ENCODE peak calls at places on chromosomes 11 and 22, in ten cellular contexts. One of them, this sample, is unnamed.

GRCh38 chr11:114102993-114103896 is 43.7 kb downstream of the ZBTB16 start:
- DNase-seq in stimulated activated effector memory CD8-positive, alpha-beta T cell treated with anti-CD3 and anti-CD28 coated beads, Interleukin-12 subunit alpha, Interleukin-12 subunit beta, amount 100 ng/mL, for 72 hours: no peak
- DNase-seq in NCI-H1930: no peak
- DNase-seq in GM19239: no peak
- DNase-seq in left ventricle myocardium inferior: no peak
- DNase-seq in stromal cell of bone marrow: no peak
- DNase-seq in neural crest cell: no peak
- DNase-seq in A549: no peak
- DNase-seq in GM20000: no peak
- DNase-seq in sciatic nerve: no peak
- DNase-seq in this sample: no peak

GRCh38 chr11:68528630-68529029 is 68.1 kb downstream of the PPP6R3 start:
- DNase-seq in stimulated activated effector memory CD8-positive, alpha-beta T cell treated with anti-CD3 and anti-CD28 coated beads, Interleukin-12 subunit alpha, Interleukin-12 subunit beta, amount 100 ng/mL, for 72 hours: no peak
- DNase-seq in NCI-H1930: no peak
- DNase-seq in GM19239: no peak
- DNase-seq in left ventricle myocardium inferior: no peak
- DNase-seq in stromal cell of bone marrow: no peak
- DNase-seq in neural crest cell: no peak
- DNase-seq in A549: no peak
- DNase-seq in GM20000: no peak
- DNase-seq in sciatic nerve: no peak
- DNase-seq in this sample: no peak

GRCh38 chr11:58395581-58395980 is 11.1 kb downstream of the OR5B3 start:
- DNase-seq in stimulated activated effector memory CD8-positive, alpha-beta T cell treated with anti-CD3 and anti-CD28 coated beads, Interleukin-12 subunit alpha, Interleukin-12 subunit beta, amount 100 ng/mL, for 72 hours: no peak
- DNase-seq in NCI-H1930: no peak
- DNase-seq in GM19239: no peak
- DNase-seq in left ventricle myocardium inferior: no peak
- DNase-seq in stromal cell of bone marrow: no peak
- DNase-seq in neural crest cell: no peak
- DNase-seq in A549: no peak
- DNase-seq in GM20000: no peak
- DNase-seq in sciatic nerve: no peak
- DNase-seq in this sample: no peak

GRCh38 chr11:38160433-38160832 is 1562.4 kb upstream of the RAG2 start:
- DNase-seq in stimulated activated effector memory CD8-positive, alpha-beta T cell treated with anti-CD3 and anti-CD28 coated beads, Interleukin-12 subunit alpha, Interleukin-12 subunit beta, amount 100 ng/mL, for 72 hours: no peak
- DNase-seq in NCI-H1930: no peak
- DNase-seq in GM19239: no peak
- DNase-seq in left ventricle myocardium inferior: no peak
- DNase-seq in stromal cell of bone marrow: no peak
- DNase-seq in neural crest cell: no peak
- DNase-seq in A549: no peak
- DNase-seq in GM20000: no peak
- DNase-seq in sciatic nerve: no peak
- DNase-seq in this sample: no peak

GRCh38 chr11:69868003-69868865 is 49.0 kb upstream of the FGF3 start:
- DNase-seq in stimulated activated effector memory CD8-positive, alpha-beta T cell treated with anti-CD3 and anti-CD28 coated beads, Interleukin-12 subunit alpha, Interleukin-12 subunit beta, amount 100 ng/mL, for 72 hours: no peak
- DNase-seq in NCI-H1930: no peak
- DNase-seq in GM19239: no peak
- DNase-seq in left ventricle myocardium inferior: no peak
- DNase-seq in stromal cell of bone marrow: no peak
- DNase-seq in neural crest cell: no peak
- DNase-seq in A549: no peak
- DNase-seq in GM20000: no peak
- DNase-seq in sciatic nerve: peak
- DNase-seq in this sample: no peak

GRCh38 chr22:36863281-36863680 is 2.5 kb downstream of the NCF4 start:
- DNase-seq in stimulated activated effector memory CD8-positive, alpha-beta T cell treated with anti-CD3 and anti-CD28 coated beads, Interleukin-12 subunit alpha, Interleukin-12 subunit beta, amount 100 ng/mL, for 72 hours: no peak
- DNase-seq in NCI-H1930: no peak
- DNase-seq in GM19239: no peak
- DNase-seq in left ventricle myocardium inferior: no peak
- DNase-seq in stromal cell of bone marrow: no peak
- DNase-seq in neural crest cell: no peak
- DNase-seq in A549: no peak
- DNase-seq in GM20000: no peak
- DNase-seq in sciatic nerve: no peak
- DNase-seq in this sample: no peak

GRCh38 chr11:6931146-6931713 is 5.0 kb downstream of the ZNF215 start:
- DNase-seq in stimulated activated effector memory CD8-positive, alpha-beta T cell treated with anti-CD3 and anti-CD28 coated beads, Interleukin-12 subunit alpha, Interleukin-12 subunit beta, amount 100 ng/mL, for 72 hours: no peak
- DNase-seq in NCI-H1930: no peak
- DNase-seq in GM19239: no peak
- DNase-seq in left ventricle myocardium inferior: no peak
- DNase-seq in stromal cell of bone marrow: peak
- DNase-seq in neural crest cell: no peak
- DNase-seq in A549: no peak
- DNase-seq in GM20000: no peak
- DNase-seq in sciatic nerve: no peak
- DNase-seq in this sample: no peak

GRCh38 chr11:132904091-132904490 is 628.2 kb downstream of the OPCML start:
- DNase-seq in stimulated activated effector memory CD8-positive, alpha-beta T cell treated with anti-CD3 and anti-CD28 coated beads, Interleukin-12 subunit alpha, Interleukin-12 subunit beta, amount 100 ng/mL, for 72 hours: no peak
- DNase-seq in NCI-H1930: no peak
- DNase-seq in GM19239: no peak
- DNase-seq in left ventricle myocardium inferior: no peak
- DNase-seq in stromal cell of bone marrow: no peak
- DNase-seq in neural crest cell: no peak
- DNase-seq in A549: no peak
- DNase-seq in GM20000: no peak
- DNase-seq in sciatic nerve: no peak
- DNase-seq in this sample: no peak

GRCh38 chr22:23270212-23270733 is 90.0 kb downstream of the BCR start:
- DNase-seq in stimulated activated effector memory CD8-positive, alpha-beta T cell treated with anti-CD3 and anti-CD28 coated beads, Interleukin-12 subunit alpha, Interleukin-12 subunit beta, amount 100 ng/mL, for 72 hours: no peak
- DNase-seq in NCI-H1930: no peak
- DNase-seq in GM19239: no peak
- DNase-seq in left ventricle myocardium inferior: no peak
- DNase-seq in stromal cell of bone marrow: no peak
- DNase-seq in neural crest cell: no peak
- DNase-seq in A549: no peak
- DNase-seq in GM20000: no peak
- DNase-seq in sciatic nerve: no peak
- DNase-seq in this sample: no peak

GRCh38 chr22:46149493-46149997 is 781 bp upstream of the PPARA start:
- DNase-seq in stimulated activated effector memory CD8-positive, alpha-beta T cell treated with anti-CD3 and anti-CD28 coated beads, Interleukin-12 subunit alpha, Interleukin-12 subunit beta, amount 100 ng/mL, for 72 hours: peak
- DNase-seq in NCI-H1930: peak
- DNase-seq in GM19239: no peak
- DNase-seq in left ventricle myocardium inferior: peak
- DNase-seq in stromal cell of bone marrow: no peak
- DNase-seq in neural crest cell: no peak
- DNase-seq in A549: no peak
- DNase-seq in GM20000: no peak
- DNase-seq in sciatic nerve: peak
- DNase-seq in this sample: peak

GRCh38 chr11:66986178-66986545 is 11.1 kb downstream of the C11orf86 start:
- DNase-seq in stimulated activated effector memory CD8-positive, alpha-beta T cell treated with anti-CD3 and anti-CD28 coated beads, Interleukin-12 subunit alpha, Interleukin-12 subunit beta, amount 100 ng/mL, for 72 hours: no peak
- DNase-seq in NCI-H1930: no peak
- DNase-seq in GM19239: no peak
- DNase-seq in left ventricle myocardium inferior: no peak
- DNase-seq in stromal cell of bone marrow: no peak
- DNase-seq in neural crest cell: no peak
- DNase-seq in A549: no peak
- DNase-seq in GM20000: no peak
- DNase-seq in sciatic nerve: no peak
- DNase-seq in this sample: no peak

GRCh38 chr11:11857769-11858168 is 16.0 kb downstream of the USP47 start:
- DNase-seq in stimulated activated effector memory CD8-positive, alpha-beta T cell treated with anti-CD3 and anti-CD28 coated beads, Interleukin-12 subunit alpha, Interleukin-12 subunit beta, amount 100 ng/mL, for 72 hours: no peak
- DNase-seq in NCI-H1930: no peak
- DNase-seq in GM19239: no peak
- DNase-seq in left ventricle myocardium inferior: no peak
- DNase-seq in stromal cell of bone marrow: no peak
- DNase-seq in neural crest cell: no peak
- DNase-seq in A549: peak
- DNase-seq in GM20000: no peak
- DNase-seq in sciatic nerve: no peak
- DNase-seq in this sample: peak

GRCh38 chr11:85115798-85116197 is 511.3 kb downstream of the DLG2 start:
- DNase-seq in stimulated activated effector memory CD8-positive, alpha-beta T cell treated with anti-CD3 and anti-CD28 coated beads, Interleukin-12 subunit alpha, Interleukin-12 subunit beta, amount 100 ng/mL, for 72 hours: no peak
- DNase-seq in NCI-H1930: no peak
- DNase-seq in GM19239: no peak
- DNase-seq in left ventricle myocardium inferior: no peak
- DNase-seq in stromal cell of bone marrow: no peak
- DNase-seq in neural crest cell: no peak
- DNase-seq in A549: peak
- DNase-seq in GM20000: no peak
- DNase-seq in sciatic nerve: no peak
- DNase-seq in this sample: no peak

GRCh38 chr11:33722579-33723234 is 13.5 kb downstream of the CD59 start:
- DNase-seq in stimulated activated effector memory CD8-positive, alpha-beta T cell treated with anti-CD3 and anti-CD28 coated beads, Interleukin-12 subunit alpha, Interleukin-12 subunit beta, amount 100 ng/mL, for 72 hours: peak
- DNase-seq in NCI-H1930: no peak
- DNase-seq in GM19239: no peak
- DNase-seq in left ventricle myocardium inferior: no peak
- DNase-seq in stromal cell of bone marrow: peak
- DNase-seq in neural crest cell: no peak
- DNase-seq in A549: peak
- DNase-seq in GM20000: peak
- DNase-seq in sciatic nerve: peak
- DNase-seq in this sample: no peak

GRCh38 chr22:40979871-40980270 is 28.7 kb downstream of the RBX1 start:
- DNase-seq in stimulated activated effector memory CD8-positive, alpha-beta T cell treated with anti-CD3 and anti-CD28 coated beads, Interleukin-12 subunit alpha, Interleukin-12 subunit beta, amount 100 ng/mL, for 72 hours: no peak
- DNase-seq in NCI-H1930: no peak
- DNase-seq in GM19239: no peak
- DNase-seq in left ventricle myocardium inferior: no peak
- DNase-seq in stromal cell of bone marrow: no peak
- DNase-seq in neural crest cell: no peak
- DNase-seq in A549: no peak
- DNase-seq in GM20000: no peak
- DNase-seq in sciatic nerve: no peak
- DNase-seq in this sample: no peak

GRCh38 chr11:2666828-2667570 is 32.8 kb downstream of the KCNQ1OT1 start:
- DNase-seq in stimulated activated effector memory CD8-positive, alpha-beta T cell treated with anti-CD3 and anti-CD28 coated beads, Interleukin-12 subunit alpha, Interleukin-12 subunit beta, amount 100 ng/mL, for 72 hours: no peak
- DNase-seq in NCI-H1930: no peak
- DNase-seq in GM19239: no peak
- DNase-seq in left ventricle myocardium inferior: no peak
- DNase-seq in stromal cell of bone marrow: no peak
- DNase-seq in neural crest cell: no peak
- DNase-seq in A549: no peak
- DNase-seq in GM20000: no peak
- DNase-seq in sciatic nerve: no peak
- DNase-seq in this sample: no peak

GRCh38 chr22:32620992-32621391 is 146.4 kb downstream of the FBXO7 start:
- DNase-seq in stimulated activated effector memory CD8-positive, alpha-beta T cell treated with anti-CD3 and anti-CD28 coated beads, Interleukin-12 subunit alpha, Interleukin-12 subunit beta, amount 100 ng/mL, for 72 hours: no peak
- DNase-seq in NCI-H1930: no peak
- DNase-seq in GM19239: no peak
- DNase-seq in left ventricle myocardium inferior: no peak
- DNase-seq in stromal cell of bone marrow: no peak
- DNase-seq in neural crest cell: no peak
- DNase-seq in A549: peak
- DNase-seq in GM20000: no peak
- DNase-seq in sciatic nerve: no peak
- DNase-seq in this sample: no peak

This sample was measured in testis.